ENCODE peak calls at places on chromosomes 16 and 17, in eight cellular contexts. U, W, G, L, V, D, Y and R are unnamed samples.

GRCh38 chr17:5226940-5227878 is 7.5 kb downstream of the SCIMP start:
- DNase-seq in Y (peak; percentile 14), U (no peak), V (no peak), G (no peak), D (no peak), W (no peak), L (no peak), R (no peak)

GRCh38 chr16:68434654-68435210 is 13.6 kb downstream of the SMPD3 start:
- DNase-seq in L (peak; percentile 91), V (no peak), G (no peak), D (peak; percentile 78), U (no peak), Y (no peak), W (no peak), R (no peak)

GRCh38 chr17:75011788-75012319 is 616 bp upstream of the MRPL58 start:
- DNase-seq in D (peak; percentile 53), G (peak; percentile 49), V (peak; percentile 74), Y (no peak), U (no peak), W (no peak), L (peak; percentile 75), R (peak; percentile 73)

GRCh38 chr16:13633381-13633861 is 286.5 kb upstream of the ERCC4 start:
- DNase-seq in G (no peak), D (no peak), W (no peak), U (peak; percentile 1), V (no peak), L (no peak), Y (no peak), R (no peak)

GRCh38 chr17:69960755-69961154 is 114.3 kb upstream of the KCNJ16 start:
- DNase-seq in L (no peak), D (no peak), W (no peak), U (no peak), Y (no peak), V (no peak), G (peak; percentile 18), R (peak; percentile 45)

GRCh38 chr17:9729735-9730420 is 61.5 kb downstream of the DHRS7C start:
- DNase-seq in V (no peak), W (no peak), Y (no peak), U (no peak), D (no peak), G (no peak), L (no peak), R (no peak)

GRCh38 chr16:74224828-74225227 is 71.8 kb upstream of the PSMD7 start:
- DNase-seq in W (no peak), G (no peak), V (peak; percentile 51), D (no peak), Y (no peak), U (peak; percentile 1), L (no peak), R (no peak)

GRCh38 chr17:72461757-72462156 is 340.9 kb downstream of the SOX9 start:
- DNase-seq in L (no peak), V (no peak), Y (no peak), D (peak; percentile 7), W (no peak), U (no peak), G (no peak), R (no peak)

GRCh38 chr16:6124136-6124535 is 1026.5 kb upstream of the EEF2KMT start:
- DNase-seq in W (no peak), Y (no peak), D (no peak), G (no peak), V (no peak), U (no peak), L (no peak), R (no peak)

GRCh38 chr16:3948378-3948995 is 68.0 kb upstream of the CREBBP start:
- DNase-seq in L (no peak), G (no peak), U (no peak), D (no peak), Y (no peak), W (no peak), V (no peak), R (no peak)

GRCh38 chr17:4560837-4561241 is 462 bp upstream of the GGT6 start:
- DNase-seq in L (peak; percentile 54), W (no peak), Y (no peak), U (peak; percentile 36), V (peak; percentile 51), G (no peak), D (peak; percentile 66), R (no peak)

GRCh38 chr17:80753946-80754345 is 209.3 kb downstream of the RPTOR start:
- DNase-seq in Y (no peak), D (no peak), V (no peak), W (no peak), G (no peak), U (no peak), L (no peak), R (no peak)

GRCh38 chr16:49589721-49590120 is 216.1 kb downstream of the C16orf78 start:
- DNase-seq in D (no peak), W (no peak), V (no peak), U (no peak), Y (no peak), G (no peak), L (no peak), R (no peak)

GRCh38 chr16:62664566-62664965 is 628.3 kb upstream of the CDH8 start:
- DNase-seq in G (no peak), V (no peak), Y (no peak), L (no peak), U (no peak), W (no peak), D (no peak), R (no peak)

GRCh38 chr16:21574372-21574771 is 25.0 kb upstream of the METTL9 start:
- DNase-seq in D (no peak), V (no peak), Y (no peak), G (no peak), U (no peak), L (no peak), W (peak; percentile 45), R (no peak)

DNA sequence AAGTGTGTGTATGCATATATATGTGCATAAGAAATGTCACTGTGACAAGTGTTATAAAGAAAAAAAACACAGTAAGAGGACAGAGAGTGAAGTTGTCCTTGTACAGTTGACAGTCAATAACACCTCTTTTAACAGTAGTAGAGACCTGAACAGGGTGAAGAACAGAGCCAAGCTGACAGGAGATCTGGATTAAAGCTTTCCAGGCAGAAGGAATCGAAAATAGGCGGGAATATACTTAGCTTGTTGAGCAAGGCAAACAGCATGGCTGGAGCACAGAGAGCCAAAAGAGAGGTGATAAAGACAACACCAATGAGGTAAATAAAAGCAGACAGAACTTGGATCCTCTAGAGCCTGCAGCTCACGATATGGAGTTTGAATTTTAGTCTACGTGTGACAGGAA is 64.8 kb downstream of the KANSL1 start:
- DNase-seq in V (no peak), G (no peak), L (no peak), D (no peak), U (peak; percentile 53), W (no peak), Y (no peak), R (no peak)
- H3K4me1 ChIP-seq in V (no peaks in the 10 kb centered on the region), G (peaks cover 12% of the 10 kb centered on the region), L (no peaks in the 10 kb centered on the region), D (peaks cover 21% of the 10 kb centered on the region), U (peaks cover 70% of the 10 kb centered on the region), W (peaks cover 57% of the 10 kb centered on the region), Y (peaks cover 59% of the 10 kb centered on the region), R (peaks cover 84% of the 10 kb centered on the region)

GRCh38 chr16:56199164-56199563 is 7.9 kb downstream of the GNAO1 start:
- DNase-seq in U (no peak), Y (no peak), G (no peak), D (no peak), V (no peak), W (no peak), L (no peak), R (no peak)

GRCh38 chr16:56198044-56198754 is 6.9 kb downstream of the GNAO1 start:
- DNase-seq in L (no peak), V (no peak), U (no peak), W (no peak), G (no peak), Y (no peak), D (no peak), R (no peak)

GRCh38 chr16:56198755-56199114 is 7.4 kb downstream of the GNAO1 start:
- DNase-seq in D (no peak), U (no peak), G (no peak), L (no peak), W (no peak), V (no peak), Y (no peak), R (no peak)

GRCh38 chr16:56196381-56196780 is 5.1 kb downstream of the GNAO1 start:
- DNase-seq in D (no peak), U (no peak), Y (no peak), L (no peak), W (no peak), V (no peak), G (no peak), R (no peak)

GRCh38 chr16:56197227-56197992 is 6.1 kb downstream of the GNAO1 start:
- DNase-seq in L (no peak), D (no peak), W (no peak), G (no peak), U (no peak), Y (no peak), V (no peak), R (no peak)
- H3K27ac ChIP-seq in L (no peak overlapping the region), D (no peak overlapping the region), W (no peak overlapping the region), G (no peak overlapping the region), U (no peak overlapping the region), Y (no peak overlapping the region), V (no peak overlapping the region), R (no peak overlapping the region)

DNA sequence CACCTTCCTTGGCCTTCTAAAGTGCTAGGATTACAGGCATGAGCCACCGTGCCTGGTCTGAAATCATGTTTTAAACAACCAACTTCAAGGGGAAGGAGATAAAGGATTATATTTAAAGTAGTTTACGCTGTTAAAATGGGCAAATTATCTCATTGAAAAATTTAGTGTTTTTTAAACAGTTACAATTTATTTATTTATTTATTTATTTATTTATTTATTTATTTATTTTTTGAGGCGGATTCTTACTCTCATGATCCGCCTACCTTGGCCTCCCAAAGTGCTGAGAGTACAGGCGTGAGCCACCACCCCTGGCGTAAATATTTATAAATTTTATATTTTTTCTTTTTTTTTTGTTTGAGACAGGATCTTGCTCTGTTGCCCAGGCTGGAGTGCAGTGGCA is 22.2 kb downstream of the CDK12 start:
- DNase-seq in W (no peak), L (no peak), Y (no peak), U (no peak), V (no peak), G (no peak), D (no peak), R (no peak)
- H3K4me1 ChIP-seq in W (no peaks in the 10 kb centered on the region), L (no peaks in the 10 kb centered on the region), Y (no peaks in the 10 kb centered on the region), U (no peaks in the 10 kb centered on the region), V (no peaks in the 10 kb centered on the region), G (no peaks in the 10 kb centered on the region), D (no peaks in the 10 kb centered on the region), R (peaks cover 8% of the 10 kb centered on the region)

GRCh38 chr16:66976746-66977145 is 11.6 kb upstream of the CES4A start:
- DNase-seq in U (no peak), G (no peak), D (no peak), W (no peak), Y (peak; percentile 29), L (no peak), V (peak; percentile 24), R (no peak)
- H3K27ac ChIP-seq in U (no peak overlapping the region), G (no peak overlapping the region), D (no peak overlapping the region), W (no peak overlapping the region), Y (no peak overlapping the region), L (no peak overlapping the region), V (no peak overlapping the region), R (peak overlapping the region; percentile 50)